ENCODE peak calls at places on chromosomes 11 and 22, in four cellular contexts. O is K562, Q is H1, A is GM12878. E is an unnamed sample.

GRCh38 chr11:69882270-69882608 is 63.0 kb upstream of the FGF3 start:
- DNase-seq in O (no peak), Q (no peak), A (no peak), E (no peak)

GRCh38 chr11:78715639-78716311 is 141.1 kb upstream of the NARS2 start:
- DNase-seq in O (peak), Q (peak), A (no peak), E (peak)

GRCh38 chr11:47028530-47029093 is 92.1 kb downstream of the CSTPP1 start:
- DNase-seq in O (no peak), Q (no peak), A (no peak), E (no peak)

GRCh38 chr11:123519055-123519796 is 89.2 kb downstream of the GRAMD1B start:
- DNase-seq in O (no peak), Q (peak), A (no peak), E (peak)

GRCh38 chr22:42912049-42912448 is 55.0 kb upstream of the ARFGAP3 start:
- DNase-seq in O (no peak), Q (no peak), A (no peak), E (no peak)

GRCh38 chr11:102330226-102330625 is 12.9 kb downstream of the BIRC3 start:
- DNase-seq in O (no peak), Q (no peak), A (no peak), E (no peak)

GRCh38 chr11:79396674-79397073 is 44.2 kb downstream of the TENM4 start:
- DNase-seq in O (no peak), Q (no peak), A (no peak), E (no peak)

GRCh38 chr11:61683961-61684869 is 4.0 kb downstream of the DAGLA start:
- DNase-seq in O (no peak), Q (no peak), A (no peak), E (no peak)

GRCh38 chr11:60130496-60130895 is 42.0 kb downstream of the MS4A2 start:
- DNase-seq in O (peak), Q (no peak), A (no peak), E (peak)

GRCh38 chr11:75159081-75159953 is 8.4 kb downstream of the SLCO2B1 start:
- DNase-seq in O (no peak), Q (no peak), A (no peak), E (no peak)

GRCh38 chr22:50361688-50362087 is 18.6 kb downstream of the PPP6R2 start:
- DNase-seq in O (no peak), Q (no peak), A (no peak), E (no peak)

GRCh38 chr22:17079572-17079971 is 5.2 kb upstream of the IL17RA start:
- DNase-seq in O (no peak), Q (no peak), A (no peak), E (no peak)

GRCh38 chr11:85277693-85278092 is 349.5 kb downstream of the DLG2 start:
- DNase-seq in O (no peak), Q (no peak), A (no peak), E (no peak)

GRCh38 chr11:22903782-22904181 is 43.5 kb upstream of the CCDC179 start:
- DNase-seq in O (no peak), Q (no peak), A (no peak), E (no peak)

GRCh38 chr22:50526849-50527801 is 1.7 kb upstream of the SCO2 start:
- DNase-seq in O (peak), Q (peak), A (no peak), E (no peak)

DNA sequence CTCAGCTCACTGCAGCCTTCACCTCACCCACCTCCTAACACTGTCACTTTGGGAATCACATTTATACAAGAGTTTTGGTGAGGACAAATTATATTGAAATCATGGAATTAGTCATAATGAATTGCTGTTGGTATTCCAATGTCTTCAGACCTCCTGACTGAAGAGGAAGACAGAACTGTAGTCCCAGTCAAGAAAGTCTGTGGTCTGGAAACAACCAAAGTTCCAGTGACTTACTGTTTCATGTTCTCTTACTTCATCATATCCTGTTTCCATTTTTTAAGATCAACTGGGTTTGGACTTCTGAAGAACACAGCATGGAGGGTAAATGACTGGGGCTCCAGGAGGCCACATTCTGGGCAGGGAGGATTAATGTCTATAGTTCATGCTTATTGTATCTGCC is 43.0 kb upstream of the HIPK3 start:
- DNase-seq in O (no peak), Q (no peak), A (no peak), E (no peak)
- TF ChIP-seq EGR1 in O (no peak), Q (no peak), A (no peak), E (no peak)

DNA sequence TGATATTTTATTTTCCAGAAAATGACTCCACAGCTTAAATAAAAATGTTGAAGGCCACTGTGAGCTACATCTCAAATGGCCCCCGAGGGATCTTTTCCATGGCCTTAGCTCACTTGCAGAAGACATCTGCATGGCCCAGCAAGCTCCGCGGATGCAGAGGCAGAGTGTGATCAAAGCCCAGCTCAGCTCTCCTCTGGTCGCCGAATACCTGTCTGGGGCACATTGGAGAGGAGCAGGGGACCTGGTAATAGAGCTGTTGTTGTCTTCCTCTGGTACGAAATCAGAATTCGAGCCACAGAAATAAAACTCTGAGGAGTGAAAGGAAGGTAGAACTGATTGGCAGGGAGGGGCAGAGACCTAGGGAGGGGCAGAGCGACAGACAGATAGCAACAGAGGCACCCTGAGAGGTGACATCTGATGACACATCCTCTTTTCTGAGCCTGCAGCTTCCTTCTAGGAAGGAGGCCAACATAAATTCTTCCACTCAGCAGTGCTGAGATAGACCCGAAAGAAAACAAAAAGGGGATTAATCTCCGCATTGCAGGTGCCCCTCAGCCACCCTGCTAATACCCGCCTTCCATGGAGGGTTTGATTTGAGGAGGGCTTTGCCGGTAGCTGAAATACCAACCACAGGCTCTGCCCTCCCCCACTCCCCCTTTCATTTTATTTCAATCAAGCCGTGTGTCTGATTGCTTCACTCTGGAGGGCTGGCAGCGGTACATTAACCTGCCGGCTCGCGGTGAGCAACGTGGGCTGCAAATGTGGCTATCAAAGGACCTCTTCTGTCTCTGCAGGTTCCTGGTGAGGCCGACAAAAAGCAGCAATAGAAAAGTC is 759.4 kb downstream of the OPCML start:
- DNase-seq in O (no peak), Q (no peak), A (no peak), E (no peak)
- TF ChIP-seq EGR1 in O (no peak), Q (no peak), A (no peak), E (no peak)

DNA sequence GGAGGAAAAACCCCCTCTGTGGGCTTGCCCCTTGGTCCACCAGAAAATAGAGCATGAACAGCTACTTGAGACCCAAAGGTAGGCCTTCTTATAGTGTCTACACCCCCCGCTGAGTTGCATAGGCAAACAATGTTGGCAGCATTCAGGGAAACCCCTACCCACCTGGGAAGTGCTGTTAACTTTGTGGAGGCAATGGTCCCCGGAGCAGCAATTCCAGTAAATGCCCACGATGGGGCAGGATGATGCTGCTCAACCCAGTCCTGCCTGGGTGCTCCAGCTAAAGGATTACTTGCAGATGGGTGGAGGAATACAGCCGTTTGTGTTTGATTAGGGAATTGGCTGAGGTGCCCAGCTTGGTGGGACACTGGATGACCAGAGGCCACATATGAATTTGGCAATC is 381.3 kb upstream of the ANO5 start:
- DNase-seq in O (no peak), Q (peak), A (no peak), E (no peak)
- TF ChIP-seq EGR1 in O (no peak), Q (no peak), A (no peak), E (no peak)

GRCh38 chr11:110473666-110474065 is 43.9 kb downstream of the FDX1 start:
- DNase-seq in O (no peak), Q (no peak), A (no peak), E (no peak)
- TF ChIP-seq EGR1 in O (no peak), Q (no peak), A (no peak), E (no peak)

DNA sequence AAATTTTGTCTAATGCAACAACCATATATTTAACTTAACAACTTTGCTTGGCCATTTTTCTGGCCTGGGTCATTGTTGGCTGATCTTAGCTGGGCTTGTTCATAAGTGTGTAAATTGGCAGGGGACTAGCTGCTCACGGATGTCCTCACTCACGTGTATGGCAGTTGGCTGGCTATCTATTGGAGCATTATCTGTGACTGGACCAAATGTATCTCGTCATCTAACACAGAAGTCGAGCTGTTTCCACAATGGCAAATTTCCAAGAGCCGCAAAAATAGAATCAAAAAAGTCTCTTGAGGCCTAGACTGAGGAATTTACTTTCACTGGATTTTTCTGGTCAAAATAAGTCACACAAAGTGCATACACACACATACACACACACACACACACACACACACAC is 893.3 kb downstream of the FAM181B start:
- DNase-seq in O (no peak), Q (no peak), A (no peak), E (no peak)
- TF ChIP-seq EGR1 in O (no peak), Q (no peak), A (no peak), E (no peak)

DNA sequence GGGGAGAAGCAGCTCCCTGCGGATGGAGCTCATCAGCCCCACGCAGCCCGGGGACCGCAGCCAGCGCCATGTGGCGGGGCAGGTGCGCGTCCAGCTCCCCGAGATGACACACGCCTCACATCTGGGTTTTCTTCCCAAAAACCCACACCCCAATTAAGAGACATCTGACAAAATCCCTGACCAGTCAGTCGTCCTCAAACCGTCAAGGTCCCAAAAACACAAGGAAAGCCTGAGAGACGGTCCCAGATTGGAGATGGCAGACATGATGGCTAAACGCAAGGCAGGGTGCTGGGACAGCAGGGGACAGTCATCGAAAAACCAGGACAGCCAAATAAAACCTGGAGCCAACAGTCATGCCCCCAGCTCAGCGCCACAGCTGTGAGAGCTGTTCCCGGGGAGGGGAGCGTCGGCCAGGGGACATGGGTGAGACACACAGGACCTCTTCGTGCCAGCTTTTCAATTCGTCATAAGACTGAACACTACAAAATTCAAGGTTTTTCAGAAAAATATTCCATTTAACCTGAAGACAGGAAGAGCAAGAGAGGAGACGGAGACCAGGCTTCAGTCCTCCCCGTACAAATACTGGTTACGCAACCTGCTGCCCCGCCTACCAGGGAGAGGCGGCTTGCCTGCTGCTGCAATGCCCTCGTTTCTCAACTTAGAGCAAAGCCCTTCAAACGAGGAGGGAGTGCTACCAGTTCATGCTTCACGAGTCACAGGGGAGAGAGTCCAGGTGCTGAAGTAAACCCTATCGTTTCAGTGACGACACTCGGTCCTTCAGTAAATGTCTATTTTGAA is 10.5 kb downstream of the TOLLIP start:
- DNase-seq in O (no peak), Q (peak), A (no peak), E (no peak)
- TF ChIP-seq EGR1 in O (no peak), Q (no peak), A (no peak), E (no peak)

DNA sequence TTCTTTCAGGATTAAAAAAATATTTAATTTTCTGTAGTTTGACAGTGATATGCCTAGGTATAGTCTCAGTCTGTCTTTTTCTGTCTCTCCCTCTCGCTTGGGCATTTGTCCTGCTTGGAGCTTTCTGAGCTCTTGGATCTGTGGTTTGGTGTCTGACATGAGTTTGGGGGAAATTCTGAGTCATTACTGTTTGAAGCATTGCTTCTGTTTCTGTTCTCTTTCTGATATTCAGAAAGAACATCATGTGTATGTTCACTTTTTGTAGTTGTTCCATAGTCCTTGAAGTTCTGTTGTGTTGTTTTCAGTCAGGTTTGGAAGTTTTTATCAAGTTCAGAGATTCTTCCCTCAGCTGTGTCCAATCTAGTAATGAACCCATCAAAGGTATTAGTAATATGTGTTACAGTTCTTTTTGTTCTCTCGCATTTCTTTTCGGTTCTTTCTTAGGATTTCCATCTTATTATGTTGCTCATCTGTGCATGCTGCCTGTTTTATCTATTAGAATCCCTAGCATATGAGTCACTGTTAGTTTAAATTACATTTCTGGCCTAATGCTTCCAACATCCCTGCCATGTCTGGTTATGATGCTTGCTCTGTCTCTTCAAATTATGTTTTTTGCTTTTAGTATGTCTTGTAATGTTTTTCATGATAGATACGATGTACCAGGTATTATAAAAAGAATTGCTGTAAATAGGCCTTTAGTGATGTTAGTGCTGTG is 48.4 kb downstream of the DDX10 start:
- DNase-seq in O (no peak), Q (no peak), A (peak), E (no peak)
- TF ChIP-seq EGR1 in O (no peak), Q (no peak), A (no peak), E (no peak)

GRCh38 chr11:117384045-117384444 is 56.4 kb downstream of the CEP164 start:
- DNase-seq in O (no peak), Q (no peak), A (no peak), E (no peak)
- TF ChIP-seq EGR1 in O (no peak), Q (no peak), A (no peak), E (no peak)

DNA sequence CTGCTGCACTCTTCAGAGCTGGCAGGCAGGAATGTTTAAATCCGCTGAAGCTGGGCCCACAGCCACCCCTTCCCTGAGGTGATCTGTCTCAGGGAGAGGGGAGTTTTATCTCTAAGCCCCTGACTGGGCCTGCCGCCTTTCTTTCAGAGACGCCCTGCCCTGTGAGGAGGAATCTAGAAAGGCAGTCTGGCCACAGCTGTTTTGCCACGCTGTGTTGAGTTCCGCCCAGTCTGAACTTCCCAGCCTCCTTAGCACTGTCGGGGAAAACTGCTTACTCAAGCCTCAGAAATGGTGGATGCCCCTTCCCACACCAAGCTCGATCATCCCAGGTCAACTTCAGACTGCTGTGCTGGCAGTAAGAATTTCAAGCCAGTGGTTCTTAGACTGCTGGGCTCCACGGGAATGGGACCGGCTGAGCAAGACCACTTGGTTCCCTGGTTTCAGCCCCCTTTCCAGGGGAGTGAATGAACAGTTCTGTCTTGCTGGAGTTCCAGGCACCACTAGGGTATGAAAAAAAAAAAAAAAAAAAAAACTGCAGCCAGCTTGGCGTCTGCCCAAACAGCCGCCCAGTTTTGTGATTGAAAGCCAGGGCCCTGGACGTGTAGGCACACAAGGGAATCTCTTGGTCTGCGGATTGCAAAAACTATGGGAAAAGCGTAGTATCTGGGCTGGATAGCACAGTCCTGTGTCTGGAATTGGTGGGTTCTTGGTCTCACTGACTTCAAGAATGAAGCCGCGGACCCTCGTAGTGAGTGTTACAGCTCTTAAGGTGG is 127.4 kb downstream of the SPON1 start:
- DNase-seq in O (no peak), Q (no peak), A (no peak), E (no peak)
- TF ChIP-seq EGR1 in O (no peak), Q (no peak), A (no peak), E (no peak)

DNA sequence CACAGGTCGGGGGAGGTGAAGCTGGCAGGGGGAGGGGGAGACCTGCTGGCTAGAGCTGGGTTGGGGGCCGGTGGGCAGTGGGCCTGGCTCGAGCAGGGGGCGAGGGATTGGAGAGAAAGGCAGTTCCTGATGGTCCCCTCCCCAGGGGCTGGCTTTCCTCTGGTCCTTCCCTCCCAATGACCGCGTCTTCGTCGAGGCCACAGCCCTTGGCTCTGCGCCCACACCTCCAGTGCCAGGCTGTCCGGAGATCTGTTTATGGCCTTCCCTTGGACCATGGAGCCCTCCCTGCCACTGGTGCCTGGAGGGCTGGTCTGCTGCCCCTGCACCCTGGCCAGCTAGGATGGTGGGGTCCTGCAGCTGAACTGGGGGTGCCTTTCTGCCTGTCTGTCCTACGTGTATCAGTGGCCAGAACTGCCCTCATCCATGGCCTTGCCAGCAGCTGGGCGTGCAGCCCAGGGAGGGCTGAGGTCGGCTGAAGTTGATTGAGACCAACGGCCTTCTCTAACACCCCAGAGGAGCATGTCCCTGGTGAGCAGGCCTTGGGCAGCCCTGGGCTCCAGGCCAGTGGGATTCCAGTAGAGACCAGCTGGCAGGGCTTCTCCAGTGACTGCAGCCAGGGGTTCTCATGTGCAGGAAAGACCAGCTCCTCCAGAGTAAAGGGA is 12.3 kb downstream of the TANGO2 start:
- DNase-seq in O (no peak), Q (no peak), A (no peak), E (no peak)
- TF ChIP-seq EGR1 in O (no peak), Q (no peak), A (no peak), E (no peak)

E was measured in HCT116.